ENCODE peak calls at places on chromosomes 2 and 18, in four cellular contexts. One of them, this sample, is unnamed.

GRCh38 chr2:58131191-58132011 is 84.8 kb downstream of the VRK2 start:
- DNase-seq in K562: no peak
- DNase-seq in HepG2: peak; percentile 15
- DNase-seq in A549: no peak
- DNase-seq in this sample: no peak

GRCh38 chr2:57075226-57075625 is 891.4 kb downstream of the CCDC85A start:
- DNase-seq in HepG2: no peak
- DNase-seq in K562: no peak
- DNase-seq in A549: no peak
- DNase-seq in this sample: no peak

GRCh38 chr18:79567481-79568147 is 112.0 kb upstream of the CTDP1 start:
- DNase-seq in K562: no peak
- DNase-seq in A549: no peak
- DNase-seq in HepG2: no peak
- DNase-seq in this sample: no peak

GRCh38 chr2:922230-922629 is 28.4 kb upstream of the SNTG2 start:
- DNase-seq in K562: no peak
- DNase-seq in HepG2: no peak
- DNase-seq in A549: no peak
- DNase-seq in this sample: no peak

GRCh38 chr2:222854773-222855700 is 5.8 kb upstream of the ACSL3 start:
- DNase-seq in K562: no peak
- DNase-seq in HepG2: no peak
- DNase-seq in A549: no peak
- DNase-seq in this sample: no peak

GRCh38 chr18:7174359-7175107 is 56.4 kb upstream of the LRRC30 start:
- DNase-seq in A549: no peak
- DNase-seq in K562: no peak
- DNase-seq in HepG2: peak; percentile 10
- DNase-seq in this sample: no peak

GRCh38 chr2:60530228-60530627 is 23.2 kb downstream of the BCL11A start:
- DNase-seq in HepG2: no peak
- DNase-seq in K562: no peak
- DNase-seq in A549: no peak
- DNase-seq in this sample: no peak

GRCh38 chr2:15868186-15868585 is 72.2 kb upstream of the MYCN start:
- DNase-seq in HepG2: no peak
- DNase-seq in A549: no peak
- DNase-seq in K562: no peak
- DNase-seq in this sample: no peak

GRCh38 chr2:143926731-143927130 is 593.2 kb downstream of the ZEB2 start:
- DNase-seq in HepG2: no peak
- DNase-seq in A549: no peak
- DNase-seq in K562: no peak
- DNase-seq in this sample: no peak

GRCh38 chr2:3944071-3944470 is 240.7 kb downstream of the DCDC2C start:
- DNase-seq in A549: no peak
- DNase-seq in HepG2: no peak
- DNase-seq in K562: no peak
- DNase-seq in this sample: no peak

GRCh38 chr2:221420245-221420644 is 151.9 kb downstream of the EPHA4 start:
- DNase-seq in HepG2: no peak
- DNase-seq in A549: no peak
- DNase-seq in K562: no peak
- DNase-seq in this sample: peak; percentile 12

GRCh38 chr2:216346781-216347180 is 25.5 kb downstream of the MARCHF4 start:
- DNase-seq in HepG2: no peak
- DNase-seq in K562: no peak
- DNase-seq in A549: no peak
- DNase-seq in this sample: no peak

GRCh38 chr18:42289526-42289925 is 334.5 kb downstream of the PIK3C3 start:
- DNase-seq in K562: no peak
- DNase-seq in A549: no peak
- DNase-seq in HepG2: no peak
- DNase-seq in this sample: no peak

GRCh38 chr2:48420512-48421197 is 109.3 kb upstream of the STON1 start:
- DNase-seq in HepG2: peak; percentile 80
- DNase-seq in A549: peak; percentile 80
- DNase-seq in K562: peak; percentile 85
- DNase-seq in this sample: no peak

GRCh38 chr2:55097083-55097461 is 46.8 kb upstream of the RTN4 start:
- DNase-seq in HepG2: no peak
- DNase-seq in A549: no peak
- DNase-seq in K562: no peak
- DNase-seq in this sample: no peak

DNA sequence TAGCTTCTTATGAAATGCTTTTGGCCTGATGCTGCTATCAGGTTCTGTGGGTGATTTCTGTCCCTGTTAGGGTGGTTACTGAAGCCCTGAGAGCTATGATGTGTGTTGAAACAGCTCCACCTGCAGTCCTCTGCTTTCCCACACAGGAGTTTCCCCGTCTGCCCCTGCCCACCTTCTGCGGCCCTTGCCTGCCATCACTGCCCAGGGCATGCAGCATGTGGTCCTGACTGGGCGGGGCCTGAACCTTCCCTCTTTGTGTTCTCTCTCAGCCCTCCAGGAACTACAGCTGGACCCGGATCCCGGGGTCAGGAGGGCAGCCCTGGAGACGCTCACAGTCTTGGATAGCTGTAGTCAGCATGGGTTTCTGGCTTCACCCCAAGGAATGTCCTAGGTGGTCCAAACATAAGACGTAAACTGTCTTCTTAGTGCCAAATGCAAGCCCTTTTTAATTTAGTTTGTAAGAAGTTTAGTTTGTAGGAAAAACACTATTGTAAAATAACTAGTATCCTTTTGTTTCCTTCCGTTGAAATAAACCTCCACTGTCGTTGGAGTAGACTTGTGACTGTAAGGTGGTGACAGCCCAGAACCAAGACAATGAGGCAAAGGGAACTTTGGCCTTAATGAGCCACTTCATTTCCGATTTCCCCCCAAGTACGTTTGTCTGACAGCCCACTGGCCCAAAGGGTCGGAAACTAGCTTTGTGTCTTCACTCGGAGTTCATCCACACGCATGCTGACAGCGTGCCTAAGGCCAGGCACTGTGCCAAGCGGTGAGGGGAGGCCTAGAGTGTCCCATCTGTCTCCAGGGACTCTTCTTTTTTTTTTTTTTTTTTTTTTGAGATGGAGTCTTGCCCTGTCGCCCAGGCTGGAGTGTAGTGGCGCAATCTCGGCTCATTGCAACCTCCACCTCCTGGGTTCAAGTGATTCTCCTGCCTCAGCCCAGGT is 21.2 kb downstream of the HJURP start:
- DNase-seq in A549: peak; percentile 93
- DNase-seq in HepG2: peak; percentile 54
- DNase-seq in K562: no peak
- DNase-seq in this sample: no peak
- TF ChIP-seq POLR2AphosphoS2 in A549: peak; percentile 84
- TF ChIP-seq POLR2AphosphoS2 in HepG2: no peak
- TF ChIP-seq POLR2AphosphoS2 in K562: no peak
- TF ChIP-seq POLR2AphosphoS2 in this sample: no peak

GRCh38 chr2:66683599-66683998 is 248.7 kb downstream of the MEIS1 start:
- DNase-seq in K562: no peak
- DNase-seq in A549: no peak
- DNase-seq in HepG2: no peak
- DNase-seq in this sample: no peak
- TF ChIP-seq POLR2AphosphoS2 in K562: no peak
- TF ChIP-seq POLR2AphosphoS2 in A549: no peak
- TF ChIP-seq POLR2AphosphoS2 in HepG2: no peak
- TF ChIP-seq POLR2AphosphoS2 in this sample: no peak

DNA sequence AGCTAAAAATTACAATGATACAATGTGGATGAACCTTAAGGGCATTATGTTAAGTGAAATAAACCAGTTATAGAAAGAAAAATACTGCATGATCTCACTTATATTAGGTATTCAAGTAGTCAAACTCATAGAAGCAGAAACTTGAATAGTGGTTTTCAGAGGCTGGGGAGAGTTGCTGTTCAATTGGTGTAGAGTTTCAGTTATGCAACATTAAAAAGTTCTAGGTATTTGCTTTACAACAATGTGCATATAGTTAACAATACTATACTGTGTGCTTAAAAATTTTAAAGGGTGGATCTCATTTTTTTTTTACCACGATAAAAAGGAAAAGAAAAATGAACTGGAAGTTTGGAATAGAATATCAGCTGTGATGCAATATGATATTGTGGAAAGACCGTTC is 479.1 kb downstream of the SPAG16 start:
- DNase-seq in HepG2: no peak
- DNase-seq in K562: no peak
- DNase-seq in A549: no peak
- DNase-seq in this sample: no peak
- TF ChIP-seq POLR2AphosphoS2 in HepG2: no peak
- TF ChIP-seq POLR2AphosphoS2 in K562: no peak
- TF ChIP-seq POLR2AphosphoS2 in A549: no peak
- TF ChIP-seq POLR2AphosphoS2 in this sample: no peak

GRCh38 chr2:11827547-11827946 is 81.1 kb downstream of the LPIN1 start:
- DNase-seq in A549: no peak
- DNase-seq in HepG2: no peak
- DNase-seq in K562: no peak
- DNase-seq in this sample: no peak
- TF ChIP-seq POLR2AphosphoS2 in A549: no peak
- TF ChIP-seq POLR2AphosphoS2 in HepG2: no peak
- TF ChIP-seq POLR2AphosphoS2 in K562: no peak
- TF ChIP-seq POLR2AphosphoS2 in this sample: no peak

This sample was measured in GM12878.